ENCODE peak calls at places on chromosomes 12 and 14, in eight cellular contexts. W is heart right ventricle, N is endothelial cell, R is WTC11, D is brain microvascular endothelial cell, M is bronchial epithelial cell, F is HepG2, X is psoas muscle. B is an unnamed sample.

GRCh38 chr14:91225025-91225424 is 19.5 kb downstream of the GPR68 start:
- DNase-seq in W (no peak), N (no peak), R (no peak), D (no peak), M (peak; percentile 76), F (no peak), X (no peak), B (no peak)

GRCh38 chr14:36818794-36819384 is 157.2 kb downstream of the PAX9 start:
- DNase-seq in W (no peak), N (no peak), R (no peak), D (peak; percentile 18), M (peak; percentile 69), F (no peak), X (no peak), B (no peak)

GRCh38 chr12:57898308-57898970 is 42.9 kb upstream of the ATP23 start:
- DNase-seq in W (no peak), N (no peak), R (no peak), D (no peak), M (peak; percentile 29), F (no peak), X (no peak), B (no peak)

GRCh38 chr12:15404485-15404884 is 82.2 kb downstream of the PTPRO start:
- DNase-seq in W (no peak), N (no peak), R (no peak), D (peak; percentile 27), M (peak; percentile 81), F (no peak), X (no peak), B (no peak)

GRCh38 chr12:130955238-130955816 is 1.6 kb downstream of the ADGRD1 start:
- DNase-seq in W (no peak), N (no peak), R (no peak), D (no peak), M (no peak), F (no peak), X (no peak), B (no peak)

GRCh38 chr14:64919618-64920017 is 5.4 kb downstream of the CHURC1 start:
- DNase-seq in W (no peak), N (no peak), R (no peak), D (no peak), M (no peak), F (peak; percentile 12), X (no peak), B (no peak)

GRCh38 chr12:105910030-105910429 is 228.7 kb downstream of the NUAK1 start:
- DNase-seq in W (no peak), N (no peak), R (no peak), D (peak; percentile 29), M (peak; percentile 30), F (no peak), X (no peak), B (no peak)

GRCh38 chr14:105440992-105441391 is 21.4 kb downstream of the MTA1 start:
- DNase-seq in W (no peak), N (no peak), R (no peak), D (no peak), M (no peak), F (no peak), X (no peak), B (no peak)

GRCh38 chr14:81209187-81209836 is 11.4 kb downstream of the GTF2A1 start:
- DNase-seq in W (no peak), N (no peak), R (no peak), D (peak; percentile 32), M (no peak), F (no peak), X (no peak), B (no peak)

GRCh38 chr14:65470404-65470880 is 57.9 kb downstream of the FUT8 start:
- DNase-seq in W (no peak), N (no peak), R (peak; percentile 38), D (no peak), M (no peak), F (no peak), X (no peak), B (no peak)

GRCh38 chr12:46497739-46498138 is 125.2 kb upstream of the SLC38A2 start:
- DNase-seq in W (no peak), N (no peak), R (no peak), D (no peak), M (no peak), F (no peak), X (no peak), B (no peak)

GRCh38 chr12:113388351-113388750 is 15.3 kb downstream of the SDS start:
- DNase-seq in W (no peak), N (no peak), R (no peak), D (no peak), M (no peak), F (no peak), X (no peak), B (no peak)

GRCh38 chr14:89108608-89109007 is 284.2 kb downstream of the TTC8 start:
- DNase-seq in W (no peak), N (no peak), R (no peak), D (no peak), M (no peak), F (no peak), X (no peak), B (no peak)

GRCh38 chr14:99733221-99733550 is 49.1 kb downstream of the CYP46A1 start:
- DNase-seq in W (no peak), N (no peak), R (no peak), D (no peak), M (no peak), F (no peak), X (no peak), B (no peak)

GRCh38 chr14:81269100-81269978 is 48.6 kb upstream of the GTF2A1 start:
- DNase-seq in W (peak; percentile 48), N (peak; percentile 42), R (no peak), D (peak; percentile 69), M (peak; percentile 67), F (peak; percentile 70), X (no peak), B (no peak)

GRCh38 chr12:1801285-1801975 is 18.9 kb upstream of the LRTM2 start:
- DNase-seq in W (no peak), N (no peak), R (no peak), D (no peak), M (no peak), F (no peak), X (no peak), B (peak; percentile 62)

GRCh38 chr12:117596968-117597367 is 235.5 kb upstream of the NOS1 start:
- DNase-seq in W (no peak), N (no peak), R (no peak), D (no peak), M (no peak), F (no peak), X (no peak), B (no peak)

GRCh38 chr12:109770861-109771670 is 57.4 kb downstream of the FAM222A start:
- DNase-seq in W (no peak), N (no peak), R (no peak), D (no peak), M (no peak), F (no peak), X (peak; percentile 42), B (peak; percentile 61)
- TF ChIP-seq CTCF in W (no peak), N (no peak), R (no peak), D (no peak), M (no peak), F (no peak), X (no peak), B (no peak)

DNA sequence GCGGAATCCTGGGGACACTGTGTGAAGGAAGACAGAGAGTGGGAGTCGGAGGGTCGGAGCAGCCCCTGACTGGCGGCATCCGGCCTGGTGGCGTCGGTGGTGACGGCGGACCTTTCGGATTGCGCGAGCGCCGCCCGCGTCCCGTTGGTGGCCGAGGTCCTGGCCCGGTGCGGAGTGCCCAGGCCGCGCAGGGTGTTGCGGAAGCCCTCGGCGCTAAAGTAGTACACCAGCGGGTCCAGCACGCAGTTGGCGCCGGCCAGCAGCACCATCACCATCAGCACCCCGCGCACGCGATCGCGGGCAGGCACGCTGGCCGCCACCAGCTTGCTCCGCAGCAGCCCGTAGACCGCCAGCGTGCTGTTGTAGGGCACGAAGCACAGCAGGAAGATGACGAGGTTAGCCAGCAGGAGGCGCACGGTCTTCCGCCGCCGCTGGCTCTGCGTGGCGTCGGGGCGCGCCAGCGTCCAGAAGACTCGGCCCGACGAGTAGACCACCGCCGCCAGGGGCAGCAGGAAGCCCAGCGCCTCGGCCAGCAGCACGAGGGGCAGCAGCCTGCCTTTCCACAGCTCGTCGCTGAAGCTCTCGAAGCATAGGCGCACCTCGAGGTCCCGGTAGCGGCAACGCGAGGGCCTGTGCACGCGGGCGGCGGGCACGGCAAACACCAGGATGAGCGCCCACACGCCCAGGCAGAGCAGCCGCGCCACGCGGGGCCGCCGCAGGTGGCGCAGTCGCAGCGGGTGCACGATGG is 13.1 kb upstream of the CHD4 start:
- DNase-seq in W (no peak), N (peak; percentile 84), R (peak; percentile 88), D (no peak), M (no peak), F (no peak), X (peak; percentile 64), B (no peak)
- TF ChIP-seq CTCF in W (peak; percentile 24), N (peak; percentile 87), R (peak; percentile 78), D (peak; percentile 67), M (peak; percentile 81), F (no peak), X (peak; percentile 38), B (peak; percentile 73)

DNA sequence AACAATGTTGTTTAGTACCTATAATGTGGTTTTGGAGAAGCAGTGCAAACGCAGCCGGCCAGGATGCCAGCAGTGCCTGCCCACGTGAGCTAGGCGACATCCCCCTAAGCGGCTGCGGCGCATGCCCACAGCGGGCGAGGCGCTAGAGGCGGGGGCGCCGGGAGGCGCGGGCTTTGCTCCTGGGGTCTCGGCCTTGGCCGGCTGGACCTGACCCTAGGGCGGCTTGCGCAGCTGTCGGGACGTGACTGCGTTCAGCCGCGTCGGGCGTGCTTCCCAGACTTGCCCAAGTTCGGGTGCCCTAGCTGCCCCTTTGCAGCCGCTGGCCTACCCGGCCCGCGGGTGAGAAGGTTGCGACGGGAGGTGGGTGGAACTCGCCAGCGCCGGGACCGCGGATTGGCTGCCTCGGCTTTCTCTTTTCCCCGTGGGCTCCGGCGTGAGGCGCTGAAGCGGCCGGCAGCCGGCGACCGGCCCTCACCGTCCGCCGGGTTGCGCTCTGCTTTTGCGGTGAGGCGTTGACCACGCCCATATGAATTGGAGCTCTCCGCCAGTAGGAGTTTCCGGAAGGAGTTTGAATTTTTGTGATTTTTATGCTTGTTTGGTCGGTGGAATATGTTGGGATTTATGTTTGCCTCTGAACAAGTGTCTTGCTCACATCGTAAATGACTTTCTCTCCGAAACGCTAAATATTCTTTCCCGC is at the start of gene TMEM19:
- DNase-seq in W (peak; percentile 90), N (peak; percentile 84), R (peak; percentile 86), D (peak; percentile 85), M (peak; percentile 81), F (peak; percentile 79), X (peak; percentile 95), B (peak; percentile 86)
- TF ChIP-seq CTCF in W (no peak), N (no peak), R (no peak), D (peak; percentile 23), M (peak; percentile 54), F (peak; percentile 59), X (no peak), B (peak; percentile 28)

DNA sequence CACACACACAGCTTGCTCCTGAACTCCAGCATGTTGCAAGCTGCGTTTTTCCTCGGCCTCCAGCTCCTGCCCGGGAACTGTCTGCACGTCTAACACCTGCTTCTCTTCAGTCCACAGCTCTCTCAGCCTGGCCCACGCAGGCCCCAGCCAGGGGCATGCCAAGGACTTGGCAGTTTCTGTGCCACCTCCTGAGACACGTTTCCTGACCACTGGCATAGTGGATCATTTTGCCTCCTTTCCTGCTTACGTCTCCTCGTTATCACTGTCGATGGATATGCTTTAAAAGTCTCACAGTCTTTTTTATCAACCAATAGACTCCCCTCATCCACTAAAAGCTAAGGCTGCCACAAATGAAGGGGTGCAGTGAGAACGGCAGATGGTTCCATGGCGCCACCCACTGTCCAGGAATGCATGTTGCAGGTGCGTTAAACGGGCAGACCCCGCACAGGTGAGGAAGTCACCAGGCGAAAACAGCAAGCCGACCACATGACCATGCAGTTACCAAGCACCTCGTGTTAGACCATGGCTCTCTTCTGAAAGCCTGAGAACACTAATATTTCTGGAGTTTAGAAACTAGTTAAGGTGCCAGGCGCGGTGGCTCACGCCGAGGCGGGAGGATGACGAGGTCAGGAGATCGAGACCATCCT is 14.7 kb upstream of the TEAD4 start:
- DNase-seq in W (peak; percentile 27), N (peak; percentile 56), R (peak; percentile 90), D (no peak), M (peak; percentile 36), F (peak; percentile 46), X (peak; percentile 65), B (peak; percentile 73)
- TF ChIP-seq CTCF in W (peak; percentile 47), N (peak; percentile 73), R (peak; percentile 87), D (peak; percentile 83), M (peak; percentile 91), F (peak; percentile 96), X (peak; percentile 77), B (peak; percentile 71)